ENCODE peak calls at places on chromosome 19, in ten cellular contexts. One of them, this sample, is unnamed.

GRCh38 chr19:10289836-10290438 is at the start of gene ICAM5:
- DNase-seq in IMR-90: peak; percentile 42
- DNase-seq in neuronal stem cell: no peak
- DNase-seq in A673: peak; percentile 75
- DNase-seq in pancreas: no peak
- DNase-seq in heart left ventricle: no peak
- DNase-seq in heart right ventricle: no peak
- DNase-seq in GM23248: peak; percentile 74
- DNase-seq in tibial nerve: no peak
- DNase-seq in PC-3: peak; percentile 28
- DNase-seq in this sample: no peak

GRCh38 chr19:48135411-48135810 is 24.8 kb upstream of the PLA2G4C start:
- DNase-seq in PC-3: no peak
- DNase-seq in A673: no peak
- DNase-seq in GM23248: peak; percentile 14
- DNase-seq in pancreas: no peak
- DNase-seq in neuronal stem cell: no peak
- DNase-seq in heart left ventricle: no peak
- DNase-seq in tibial nerve: no peak
- DNase-seq in IMR-90: no peak
- DNase-seq in heart right ventricle: no peak
- DNase-seq in this sample: no peak

GRCh38 chr19:18594096-18594823 is 5.7 kb downstream of the REX1BD start:
- DNase-seq in tibial nerve: peak; percentile 63
- DNase-seq in heart left ventricle: peak; percentile 73
- DNase-seq in GM23248: peak; percentile 95
- DNase-seq in heart right ventricle: peak; percentile 62
- DNase-seq in PC-3: peak; percentile 87
- DNase-seq in neuronal stem cell: peak; percentile 82
- DNase-seq in A673: peak; percentile 86
- DNase-seq in IMR-90: peak; percentile 76
- DNase-seq in pancreas: peak; percentile 51
- DNase-seq in this sample: peak; percentile 72

GRCh38 chr19:49409441-49410029 is 13.7 kb downstream of the PTH2 start:
- DNase-seq in IMR-90: no peak
- DNase-seq in heart right ventricle: no peak
- DNase-seq in heart left ventricle: no peak
- DNase-seq in tibial nerve: no peak
- DNase-seq in A673: no peak
- DNase-seq in PC-3: no peak
- DNase-seq in neuronal stem cell: no peak
- DNase-seq in GM23248: no peak
- DNase-seq in pancreas: no peak
- DNase-seq in this sample: no peak

GRCh38 chr19:17455711-17456123 is 5.0 kb downstream of the NXNL1 start:
- DNase-seq in neuronal stem cell: no peak
- DNase-seq in IMR-90: no peak
- DNase-seq in tibial nerve: no peak
- DNase-seq in A673: no peak
- DNase-seq in heart right ventricle: no peak
- DNase-seq in pancreas: no peak
- DNase-seq in heart left ventricle: no peak
- DNase-seq in PC-3: no peak
- DNase-seq in GM23248: peak; percentile 31
- DNase-seq in this sample: no peak

GRCh38 chr19:14089662-14090508 is 666 bp downstream of the SAMD1 start:
- DNase-seq in pancreas: no peak
- DNase-seq in A673: peak; percentile 74
- DNase-seq in PC-3: peak; percentile 58
- DNase-seq in heart left ventricle: peak; percentile 53
- DNase-seq in tibial nerve: peak; percentile 17
- DNase-seq in IMR-90: peak; percentile 74
- DNase-seq in heart right ventricle: no peak
- DNase-seq in neuronal stem cell: peak; percentile 61
- DNase-seq in GM23248: peak; percentile 83
- DNase-seq in this sample: no peak

GRCh38 chr19:3006075-3006767 is 22.9 kb downstream of the TLE2 start:
- DNase-seq in A673: no peak
- DNase-seq in GM23248: no peak
- DNase-seq in heart left ventricle: no peak
- DNase-seq in neuronal stem cell: no peak
- DNase-seq in PC-3: peak; percentile 3
- DNase-seq in tibial nerve: no peak
- DNase-seq in IMR-90: no peak
- DNase-seq in heart right ventricle: no peak
- DNase-seq in pancreas: no peak
- DNase-seq in this sample: no peak

GRCh38 chr19:15195381-15195964 is 5.3 kb downstream of the NOTCH3 start:
- DNase-seq in pancreas: peak; percentile 59
- DNase-seq in GM23248: peak; percentile 95
- DNase-seq in neuronal stem cell: peak; percentile 78
- DNase-seq in PC-3: peak; percentile 82
- DNase-seq in tibial nerve: no peak
- DNase-seq in heart right ventricle: peak; percentile 55
- DNase-seq in heart left ventricle: peak; percentile 48
- DNase-seq in A673: peak; percentile 66
- DNase-seq in IMR-90: peak; percentile 61
- DNase-seq in this sample: peak; percentile 65

GRCh38 chr19:5125797-5126497 is 157.0 kb downstream of the KDM4B start:
- DNase-seq in A673: peak; percentile 80
- DNase-seq in pancreas: no peak
- DNase-seq in neuronal stem cell: no peak
- DNase-seq in GM23248: no peak
- DNase-seq in heart left ventricle: no peak
- DNase-seq in tibial nerve: no peak
- DNase-seq in heart right ventricle: no peak
- DNase-seq in PC-3: no peak
- DNase-seq in IMR-90: peak; percentile 4
- DNase-seq in this sample: no peak

GRCh38 chr19:5126498-5127223 is 157.7 kb downstream of the KDM4B start:
- DNase-seq in heart right ventricle: no peak
- DNase-seq in A673: no peak
- DNase-seq in PC-3: no peak
- DNase-seq in tibial nerve: no peak
- DNase-seq in IMR-90: no peak
- DNase-seq in neuronal stem cell: no peak
- DNase-seq in pancreas: no peak
- DNase-seq in GM23248: no peak
- DNase-seq in heart left ventricle: no peak
- DNase-seq in this sample: no peak

GRCh38 chr19:5128932-5129389 is 160.0 kb downstream of the KDM4B start:
- DNase-seq in heart left ventricle: peak; percentile 37
- DNase-seq in PC-3: no peak
- DNase-seq in GM23248: peak; percentile 37
- DNase-seq in neuronal stem cell: no peak
- DNase-seq in pancreas: peak; percentile 90
- DNase-seq in IMR-90: no peak
- DNase-seq in heart right ventricle: no peak
- DNase-seq in A673: peak; percentile 80
- DNase-seq in tibial nerve: peak; percentile 15
- DNase-seq in this sample: no peak

GRCh38 chr19:5128251-5128931 is 159.5 kb downstream of the KDM4B start:
- DNase-seq in neuronal stem cell: no peak
- DNase-seq in heart left ventricle: peak; percentile 79
- DNase-seq in pancreas: peak; percentile 96
- DNase-seq in GM23248: peak; percentile 83
- DNase-seq in IMR-90: peak; percentile 75
- DNase-seq in PC-3: no peak
- DNase-seq in tibial nerve: peak; percentile 47
- DNase-seq in heart right ventricle: peak; percentile 80
- DNase-seq in A673: peak; percentile 88
- DNase-seq in this sample: peak; percentile 22

DNA sequence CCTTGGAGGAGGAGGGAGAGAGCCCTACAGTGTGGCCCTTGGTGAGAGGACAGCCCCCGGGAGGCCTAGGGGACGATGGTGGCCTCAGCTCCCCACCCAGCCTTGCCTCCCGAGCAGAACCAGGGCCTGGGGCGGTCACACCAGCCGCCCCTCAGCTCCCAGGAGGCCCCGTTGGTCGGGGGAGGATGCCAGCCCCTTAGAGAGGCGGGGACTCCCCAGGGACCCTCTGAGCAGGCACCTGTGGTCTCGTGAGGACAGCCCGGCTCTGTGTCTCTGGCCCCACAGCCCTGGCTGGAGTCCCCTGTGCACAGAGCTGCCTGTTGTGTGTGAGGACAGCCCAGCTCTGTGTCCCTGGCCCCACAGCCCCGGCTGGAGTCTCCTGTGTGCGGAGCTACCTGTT is 158.8 kb downstream of the KDM4B start:
- DNase-seq in heart left ventricle: no peak
- DNase-seq in IMR-90: no peak
- DNase-seq in neuronal stem cell: no peak
- DNase-seq in GM23248: no peak
- DNase-seq in PC-3: no peak
- DNase-seq in pancreas: no peak
- DNase-seq in A673: no peak
- DNase-seq in tibial nerve: no peak
- DNase-seq in heart right ventricle: no peak
- DNase-seq in this sample: no peak
- H3K4me1 ChIP-seq in heart left ventricle: peaks cover 14% of the 10 kb centered on the region
- H3K4me1 ChIP-seq in IMR-90: peaks cover 22% of the 10 kb centered on the region
- H3K4me1 ChIP-seq in neuronal stem cell: peaks cover 53% of the 10 kb centered on the region
- H3K4me1 ChIP-seq in GM23248: peaks cover 5% of the 10 kb centered on the region
- H3K4me1 ChIP-seq in PC-3: peaks cover 7% of the 10 kb centered on the region
- H3K4me1 ChIP-seq in pancreas: peaks cover 45% of the 10 kb centered on the region
- H3K4me1 ChIP-seq in A673: peaks cover 54% of the 10 kb centered on the region
- H3K4me1 ChIP-seq in tibial nerve: peaks cover 29% of the 10 kb centered on the region
- H3K4me1 ChIP-seq in heart right ventricle: peaks cover 42% of the 10 kb centered on the region
- H3K4me1 ChIP-seq in this sample: peaks cover 9% of the 10 kb centered on the region

GRCh38 chr19:29944415-29945012 is 2.5 kb downstream of the URI1 start:
- DNase-seq in A673: no peak
- DNase-seq in neuronal stem cell: no peak
- DNase-seq in tibial nerve: no peak
- DNase-seq in PC-3: no peak
- DNase-seq in heart right ventricle: no peak
- DNase-seq in pancreas: no peak
- DNase-seq in GM23248: no peak
- DNase-seq in IMR-90: no peak
- DNase-seq in heart left ventricle: no peak
- DNase-seq in this sample: no peak

GRCh38 chr19:29945017-29945416 is 3.0 kb downstream of the URI1 start:
- DNase-seq in heart left ventricle: no peak
- DNase-seq in PC-3: no peak
- DNase-seq in heart right ventricle: no peak
- DNase-seq in IMR-90: no peak
- DNase-seq in pancreas: no peak
- DNase-seq in tibial nerve: no peak
- DNase-seq in neuronal stem cell: no peak
- DNase-seq in GM23248: no peak
- DNase-seq in A673: no peak
- DNase-seq in this sample: no peak

GRCh38 chr19:29941828-29942403 is at the start of gene URI1:
- DNase-seq in A673: peak; percentile 91
- DNase-seq in PC-3: peak; percentile 77
- DNase-seq in neuronal stem cell: peak; percentile 86
- DNase-seq in GM23248: peak; percentile 96
- DNase-seq in heart left ventricle: peak; percentile 94
- DNase-seq in IMR-90: peak; percentile 70
- DNase-seq in tibial nerve: peak; percentile 82
- DNase-seq in heart right ventricle: peak; percentile 91
- DNase-seq in pancreas: peak; percentile 86
- DNase-seq in this sample: peak; percentile 89

GRCh38 chr19:29942404-29943261 is 594 bp downstream of the URI1 start:
- DNase-seq in neuronal stem cell: peak; percentile 54
- DNase-seq in heart right ventricle: peak; percentile 43
- DNase-seq in heart left ventricle: peak; percentile 68
- DNase-seq in tibial nerve: peak; percentile 25
- DNase-seq in PC-3: peak; percentile 35
- DNase-seq in pancreas: peak; percentile 57
- DNase-seq in IMR-90: no peak
- DNase-seq in GM23248: peak; percentile 44
- DNase-seq in A673: peak; percentile 70
- DNase-seq in this sample: peak; percentile 53

DNA sequence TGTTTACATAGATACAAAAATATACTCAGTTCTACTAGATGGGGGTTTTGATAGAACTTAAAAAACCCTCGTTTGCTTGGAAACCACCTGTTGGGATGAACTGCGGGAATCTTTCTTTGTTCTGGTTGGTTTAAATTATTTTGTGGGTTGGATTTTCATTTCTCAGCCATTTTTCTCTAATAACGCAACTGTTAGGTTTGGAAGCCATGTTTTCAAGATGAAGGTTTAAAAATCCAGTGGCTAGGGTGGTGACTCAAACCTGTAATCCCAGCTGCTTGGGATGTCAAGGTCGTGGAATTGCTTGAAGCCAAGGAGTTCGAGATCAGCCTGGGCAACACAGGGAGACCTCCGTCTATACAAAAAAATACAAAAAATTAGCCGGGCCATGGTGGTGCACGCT is 1.6 kb downstream of the URI1 start:
- DNase-seq in IMR-90: no peak
- DNase-seq in neuronal stem cell: no peak
- DNase-seq in PC-3: no peak
- DNase-seq in A673: no peak
- DNase-seq in tibial nerve: no peak
- DNase-seq in heart left ventricle: no peak
- DNase-seq in GM23248: peak; percentile 45
- DNase-seq in heart right ventricle: no peak
- DNase-seq in pancreas: no peak
- DNase-seq in this sample: no peak
- H3K27ac ChIP-seq in IMR-90: no peak overlapping the region
- H3K27ac ChIP-seq in neuronal stem cell: no peak overlapping the region
- H3K27ac ChIP-seq in PC-3: no peak overlapping the region
- H3K27ac ChIP-seq in A673: no peak overlapping the region
- H3K27ac ChIP-seq in tibial nerve: no peak overlapping the region
- H3K27ac ChIP-seq in heart left ventricle: no peak overlapping the region
- H3K27ac ChIP-seq in GM23248: peak overlapping the region; percentile 54
- H3K27ac ChIP-seq in heart right ventricle: no peak overlapping the region
- H3K27ac ChIP-seq in pancreas: no peak overlapping the region
- H3K27ac ChIP-seq in this sample: no peak overlapping the region

DNA sequence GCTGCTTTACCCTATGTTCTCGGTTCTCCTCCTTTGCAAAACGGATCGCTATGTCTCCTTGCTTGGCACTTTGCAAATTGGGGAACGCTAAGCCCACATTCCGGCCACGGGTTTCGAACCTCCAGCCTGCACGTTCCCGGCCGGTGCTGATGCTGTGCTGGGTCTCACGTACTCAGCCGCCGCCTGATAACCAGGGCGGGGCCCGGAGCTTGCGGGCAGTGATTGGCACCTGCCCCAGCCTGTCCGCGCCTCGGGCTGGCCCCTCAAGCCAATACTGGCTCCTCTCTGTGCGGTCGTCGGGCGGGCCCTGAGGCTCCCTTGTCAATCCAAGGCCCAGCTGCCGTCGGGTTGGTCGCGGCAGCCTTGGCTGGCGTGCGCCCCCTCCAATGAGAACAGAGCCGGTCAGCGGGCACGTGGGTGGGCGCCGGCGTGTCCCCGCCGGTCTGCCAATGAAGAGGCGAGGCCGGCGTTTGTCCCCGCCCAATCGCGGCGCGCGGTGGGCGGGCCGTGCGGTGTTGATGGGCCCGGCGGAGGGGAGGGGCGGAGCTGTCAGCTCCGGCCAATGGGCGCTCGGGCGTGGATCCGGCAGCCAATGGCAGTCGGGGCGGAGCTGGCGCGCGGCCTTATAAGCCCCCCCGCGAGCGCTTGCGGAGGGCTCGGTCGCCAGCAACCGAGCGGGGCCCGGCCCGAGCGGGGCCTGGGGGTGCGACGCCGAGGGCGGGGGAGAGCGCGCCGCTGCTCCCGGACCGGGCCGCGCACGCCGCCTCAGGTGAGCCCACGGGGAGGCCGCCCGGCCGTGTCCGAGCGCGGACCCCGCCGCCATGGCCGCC is at the start of gene KDM4B:
- DNase-seq in A673: peak; percentile 99
- DNase-seq in GM23248: peak; percentile 100
- DNase-seq in neuronal stem cell: peak; percentile 100
- DNase-seq in IMR-90: peak; percentile 99
- DNase-seq in heart right ventricle: peak; percentile 99
- DNase-seq in heart left ventricle: peak; percentile 99
- DNase-seq in PC-3: peak; percentile 100
- DNase-seq in pancreas: peak; percentile 99
- DNase-seq in tibial nerve: peak; percentile 95
- DNase-seq in this sample: peak; percentile 99
- H3K4me3 ChIP-seq in A673: peak within 1 kb of the TSS; percentile 76
- H3K4me3 ChIP-seq in GM23248: peak within 1 kb of the TSS; percentile 97
- H3K4me3 ChIP-seq in neuronal stem cell: peak within 1 kb of the TSS; percentile 64
- H3K4me3 ChIP-seq in IMR-90: peak within 1 kb of the TSS; percentile 73
- H3K4me3 ChIP-seq in heart right ventricle: peak within 1 kb of the TSS; percentile 60
- H3K4me3 ChIP-seq in heart left ventricle: peak within 1 kb of the TSS; percentile 90
- H3K4me3 ChIP-seq in PC-3: peak within 1 kb of the TSS; percentile 84
- H3K4me3 ChIP-seq in pancreas: peak within 1 kb of the TSS; percentile 51
- H3K4me3 ChIP-seq in tibial nerve: peak within 1 kb of the TSS; percentile 78
- H3K4me3 ChIP-seq in this sample: peak within 1 kb of the TSS; percentile 67

GRCh38 chr19:45354443-45354842 is 13.9 kb downstream of the KLC3 start:
- DNase-seq in GM23248: no peak
- DNase-seq in IMR-90: no peak
- DNase-seq in heart right ventricle: no peak
- DNase-seq in PC-3: no peak
- DNase-seq in pancreas: no peak
- DNase-seq in neuronal stem cell: no peak
- DNase-seq in tibial nerve: no peak
- DNase-seq in A673: no peak
- DNase-seq in heart left ventricle: no peak
- DNase-seq in this sample: no peak
- H3K4me1 ChIP-seq in GM23248: no peaks in the 10 kb centered on the region
- H3K4me1 ChIP-seq in IMR-90: no peaks in the 10 kb centered on the region
- H3K4me1 ChIP-seq in heart right ventricle: no peaks in the 10 kb centered on the region
- H3K4me1 ChIP-seq in PC-3: no peaks in the 10 kb centered on the region
- H3K4me1 ChIP-seq in pancreas: no peaks in the 10 kb centered on the region
- H3K4me1 ChIP-seq in neuronal stem cell: no peaks in the 10 kb centered on the region
- H3K4me1 ChIP-seq in tibial nerve: no peaks in the 10 kb centered on the region
- H3K4me1 ChIP-seq in A673: no peaks in the 10 kb centered on the region
- H3K4me1 ChIP-seq in heart left ventricle: no peaks in the 10 kb centered on the region
- H3K4me1 ChIP-seq in this sample: no peaks in the 10 kb centered on the region